ENCODE peak calls at places on chromosomes 3 and 15, in nine cellular contexts. One of them, this sample, is unnamed.

GRCh38 chr3:186609247-186609868 is 3.5 kb upstream of the AHSG start:
- DNase-seq in PC-9: no peak
- DNase-seq in H9: no peak
- DNase-seq in GM23248: peak
- DNase-seq in GM23338: peak
- DNase-seq in GM12878: no peak
- DNase-seq in PC-3: peak
- DNase-seq in OCI-LY7: peak
- DNase-seq in HepG2: no peak
- DNase-seq in this sample: peak

GRCh38 chr15:39427705-39428104 is 153.2 kb upstream of the THBS1 start:
- DNase-seq in GM23248: no peak
- DNase-seq in PC-9: no peak
- DNase-seq in GM23338: no peak
- DNase-seq in PC-3: no peak
- DNase-seq in HepG2: peak
- DNase-seq in GM12878: no peak
- DNase-seq in H9: no peak
- DNase-seq in OCI-LY7: no peak
- DNase-seq in this sample: no peak

GRCh38 chr15:62452016-62452415 is 286.9 kb upstream of the C2CD4B start:
- DNase-seq in GM23338: peak
- DNase-seq in PC-3: no peak
- DNase-seq in PC-9: no peak
- DNase-seq in GM23248: no peak
- DNase-seq in OCI-LY7: no peak
- DNase-seq in H9: peak
- DNase-seq in GM12878: no peak
- DNase-seq in HepG2: no peak
- DNase-seq in this sample: no peak

GRCh38 chr15:37004981-37005735 is 95.2 kb downstream of the MEIS2 start:
- DNase-seq in H9: no peak
- DNase-seq in PC-3: no peak
- DNase-seq in GM12878: no peak
- DNase-seq in OCI-LY7: no peak
- DNase-seq in GM23248: no peak
- DNase-seq in PC-9: no peak
- DNase-seq in HepG2: no peak
- DNase-seq in GM23338: no peak
- DNase-seq in this sample: no peak

GRCh38 chr3:192902481-192903023 is 15.1 kb downstream of the MB21D2 start:
- DNase-seq in HepG2: no peak
- DNase-seq in H9: no peak
- DNase-seq in PC-9: no peak
- DNase-seq in GM12878: no peak
- DNase-seq in PC-3: no peak
- DNase-seq in OCI-LY7: no peak
- DNase-seq in GM23338: no peak
- DNase-seq in GM23248: no peak
- DNase-seq in this sample: no peak

GRCh38 chr15:55685292-55685691 is 57.7 kb downstream of the PRTG start:
- DNase-seq in GM23248: peak
- DNase-seq in GM12878: no peak
- DNase-seq in H9: no peak
- DNase-seq in OCI-LY7: peak
- DNase-seq in GM23338: no peak
- DNase-seq in PC-9: no peak
- DNase-seq in HepG2: no peak
- DNase-seq in PC-3: no peak
- DNase-seq in this sample: peak

GRCh38 chr15:48352474-48353072 is 21.3 kb downstream of the DUT start:
- DNase-seq in PC-9: peak
- DNase-seq in GM23338: peak
- DNase-seq in GM23248: peak
- DNase-seq in HepG2: peak
- DNase-seq in OCI-LY7: peak
- DNase-seq in PC-3: peak
- DNase-seq in GM12878: no peak
- DNase-seq in H9: peak
- DNase-seq in this sample: peak

GRCh38 chr15:74316116-74316515 is 51.3 kb downstream of the CYP11A1 start:
- DNase-seq in GM12878: no peak
- DNase-seq in GM23248: no peak
- DNase-seq in PC-3: no peak
- DNase-seq in HepG2: no peak
- DNase-seq in GM23338: no peak
- DNase-seq in PC-9: no peak
- DNase-seq in OCI-LY7: no peak
- DNase-seq in H9: no peak
- DNase-seq in this sample: no peak

GRCh38 chr3:185912512-185912911 is 25.3 kb downstream of the TRA2B start:
- DNase-seq in PC-3: no peak
- DNase-seq in GM23248: no peak
- DNase-seq in PC-9: no peak
- DNase-seq in OCI-LY7: no peak
- DNase-seq in H9: no peak
- DNase-seq in HepG2: no peak
- DNase-seq in GM12878: no peak
- DNase-seq in GM23338: no peak
- DNase-seq in this sample: no peak

GRCh38 chr15:70799667-70800450 is 36.5 kb upstream of the UACA start:
- DNase-seq in PC-3: peak
- DNase-seq in OCI-LY7: no peak
- DNase-seq in GM23338: no peak
- DNase-seq in HepG2: peak
- DNase-seq in GM23248: peak
- DNase-seq in GM12878: no peak
- DNase-seq in PC-9: peak
- DNase-seq in H9: no peak
- DNase-seq in this sample: peak

GRCh38 chr3:178454714-178455113 is 81.5 kb upstream of the KCNMB2 start:
- DNase-seq in GM12878: no peak
- DNase-seq in H9: no peak
- DNase-seq in OCI-LY7: no peak
- DNase-seq in HepG2: no peak
- DNase-seq in PC-3: no peak
- DNase-seq in GM23248: peak
- DNase-seq in GM23338: no peak
- DNase-seq in PC-9: no peak
- DNase-seq in this sample: peak

GRCh38 chr3:99674086-99674789 is 35.8 kb downstream of the COL8A1 start:
- DNase-seq in HepG2: no peak
- DNase-seq in GM23248: peak
- DNase-seq in PC-3: peak
- DNase-seq in H9: no peak
- DNase-seq in PC-9: no peak
- DNase-seq in GM12878: no peak
- DNase-seq in GM23338: no peak
- DNase-seq in OCI-LY7: no peak
- DNase-seq in this sample: peak

GRCh38 chr15:91054791-91055190 is 32.4 kb upstream of the VPS33B start:
- DNase-seq in PC-9: no peak
- DNase-seq in GM23248: no peak
- DNase-seq in PC-3: no peak
- DNase-seq in H9: no peak
- DNase-seq in GM12878: no peak
- DNase-seq in OCI-LY7: no peak
- DNase-seq in GM23338: no peak
- DNase-seq in HepG2: no peak
- DNase-seq in this sample: no peak

GRCh38 chr15:91051248-91051647 is 28.9 kb upstream of the VPS33B start:
- DNase-seq in H9: no peak
- DNase-seq in GM12878: no peak
- DNase-seq in GM23248: no peak
- DNase-seq in GM23338: no peak
- DNase-seq in HepG2: no peak
- DNase-seq in OCI-LY7: no peak
- DNase-seq in PC-9: no peak
- DNase-seq in PC-3: no peak
- DNase-seq in this sample: no peak

GRCh38 chr15:91050128-91050455 is 27.7 kb upstream of the VPS33B start:
- DNase-seq in OCI-LY7: no peak
- DNase-seq in H9: no peak
- DNase-seq in PC-3: no peak
- DNase-seq in HepG2: no peak
- DNase-seq in PC-9: no peak
- DNase-seq in GM23248: no peak
- DNase-seq in GM23338: no peak
- DNase-seq in GM12878: no peak
- DNase-seq in this sample: no peak

GRCh38 chr15:91055548-91056331 is 33.3 kb upstream of the VPS33B start:
- DNase-seq in PC-9: peak
- DNase-seq in HepG2: peak
- DNase-seq in GM12878: peak
- DNase-seq in GM23248: peak
- DNase-seq in OCI-LY7: peak
- DNase-seq in H9: peak
- DNase-seq in PC-3: peak
- DNase-seq in GM23338: peak
- DNase-seq in this sample: peak
- H2AFZ ChIP-seq in PC-9: no peak
- H2AFZ ChIP-seq in HepG2: no peak
- H2AFZ ChIP-seq in GM12878: no peak
- H2AFZ ChIP-seq in GM23248: peak
- H2AFZ ChIP-seq in OCI-LY7: peak
- H2AFZ ChIP-seq in H9: no peak
- H2AFZ ChIP-seq in PC-3: peak
- H2AFZ ChIP-seq in GM23338: no peak
- H2AFZ ChIP-seq in this sample: no peak

DNA sequence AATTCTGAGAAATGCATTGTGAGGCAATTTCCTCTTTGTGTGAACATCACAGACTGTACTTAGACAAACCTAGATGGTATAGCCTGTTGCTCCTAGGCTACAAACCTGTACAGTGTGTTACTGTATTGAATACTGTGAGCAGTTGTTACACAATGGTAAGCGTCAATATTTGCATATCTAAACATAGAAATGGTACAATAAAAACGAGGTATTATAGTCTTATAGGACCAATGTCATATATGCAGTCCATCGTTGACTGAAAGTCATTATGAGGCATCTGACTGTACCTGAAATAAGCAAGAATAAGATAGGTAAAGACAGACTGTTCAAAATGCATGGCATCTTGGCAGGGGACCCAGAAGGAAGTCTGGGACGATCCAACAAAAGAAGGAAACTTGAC is 9.4 kb upstream of the SPRED1 start:
- DNase-seq in GM12878: no peak
- DNase-seq in PC-3: no peak
- DNase-seq in HepG2: no peak
- DNase-seq in GM23338: no peak
- DNase-seq in OCI-LY7: no peak
- DNase-seq in H9: no peak
- DNase-seq in PC-9: no peak
- DNase-seq in GM23248: no peak
- DNase-seq in this sample: no peak
- H2AFZ ChIP-seq in GM12878: no peak
- H2AFZ ChIP-seq in PC-3: no peak
- H2AFZ ChIP-seq in HepG2: no peak
- H2AFZ ChIP-seq in GM23338: no peak
- H2AFZ ChIP-seq in OCI-LY7: peak
- H2AFZ ChIP-seq in H9: no peak
- H2AFZ ChIP-seq in PC-9: no peak
- H2AFZ ChIP-seq in GM23248: no peak
- H2AFZ ChIP-seq in this sample: no peak

DNA sequence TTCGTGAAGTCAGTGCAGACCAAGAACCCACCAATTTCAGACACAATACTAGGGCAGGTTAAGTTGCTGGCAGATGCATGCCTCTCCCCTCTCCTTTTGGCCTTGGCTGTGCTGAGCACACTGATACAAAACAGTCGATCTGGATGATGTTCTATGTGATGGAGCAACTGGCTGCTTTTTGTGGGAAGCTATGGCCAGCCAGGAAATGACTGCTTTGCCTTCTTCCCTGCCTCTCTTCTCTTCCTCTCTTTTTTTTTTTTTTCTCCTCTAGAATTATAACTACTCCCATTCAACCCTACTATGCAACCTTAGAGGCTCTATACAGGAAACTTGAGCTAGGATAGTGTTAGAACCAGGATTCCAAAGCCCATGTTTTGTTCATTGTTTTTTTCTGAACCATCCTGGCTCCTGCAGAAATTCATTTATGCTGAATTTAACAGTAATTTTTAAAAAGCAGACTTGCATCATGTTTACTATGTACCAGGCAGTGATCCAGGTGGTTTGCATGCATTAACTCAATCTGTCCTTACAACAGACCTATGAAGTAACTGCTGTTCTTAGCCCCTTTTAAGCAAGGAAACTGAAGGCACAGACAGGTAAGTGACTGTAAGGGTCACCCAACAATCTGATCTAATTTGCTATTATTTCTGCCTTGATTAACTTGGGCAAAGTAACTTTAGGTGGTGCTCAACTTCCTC is 62.9 kb downstream of the PLD1 start:
- DNase-seq in GM12878: no peak
- DNase-seq in GM23338: no peak
- DNase-seq in H9: no peak
- DNase-seq in GM23248: peak
- DNase-seq in PC-3: no peak
- DNase-seq in HepG2: no peak
- DNase-seq in OCI-LY7: no peak
- DNase-seq in PC-9: no peak
- DNase-seq in this sample: no peak
- H2AFZ ChIP-seq in GM12878: no peak
- H2AFZ ChIP-seq in GM23338: no peak
- H2AFZ ChIP-seq in H9: no peak
- H2AFZ ChIP-seq in GM23248: no peak
- H2AFZ ChIP-seq in PC-3: no peak
- H2AFZ ChIP-seq in HepG2: no peak
- H2AFZ ChIP-seq in OCI-LY7: no peak
- H2AFZ ChIP-seq in PC-9: no peak
- H2AFZ ChIP-seq in this sample: no peak

GRCh38 chr3:151843275-151843674 is 29.4 kb downstream of the AADAC start:
- DNase-seq in GM23338: no peak
- DNase-seq in OCI-LY7: no peak
- DNase-seq in PC-3: no peak
- DNase-seq in HepG2: no peak
- DNase-seq in GM12878: no peak
- DNase-seq in PC-9: no peak
- DNase-seq in GM23248: no peak
- DNase-seq in H9: no peak
- DNase-seq in this sample: no peak

GRCh38 chr3:151841801-151842200 is 27.9 kb downstream of the AADAC start:
- DNase-seq in PC-3: peak
- DNase-seq in PC-9: no peak
- DNase-seq in OCI-LY7: no peak
- DNase-seq in GM23338: no peak
- DNase-seq in GM23248: no peak
- DNase-seq in HepG2: no peak
- DNase-seq in H9: no peak
- DNase-seq in GM12878: no peak
- DNase-seq in this sample: no peak

DNA sequence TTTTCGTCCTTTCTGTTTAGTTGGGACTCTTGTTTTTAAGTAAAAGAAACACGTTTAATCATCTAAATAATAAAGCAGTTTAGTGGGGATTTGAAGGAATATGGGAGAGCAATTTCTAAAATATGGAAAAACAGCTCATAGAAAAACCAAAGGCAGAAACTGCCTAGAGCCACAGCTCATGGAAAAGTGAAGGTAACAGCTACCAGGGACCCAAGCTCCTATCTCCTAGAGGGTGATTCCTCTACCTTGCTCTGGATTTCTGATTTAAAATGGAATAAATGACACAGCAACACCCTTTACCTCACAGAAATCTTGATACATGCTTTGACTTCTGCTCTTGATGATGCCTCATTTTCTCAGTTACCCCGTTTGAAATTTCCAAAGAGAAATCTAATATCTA is 27.9 kb upstream of the SUCNR1 start:
- DNase-seq in OCI-LY7: no peak
- DNase-seq in H9: no peak
- DNase-seq in PC-9: no peak
- DNase-seq in GM23248: no peak
- DNase-seq in GM23338: no peak
- DNase-seq in PC-3: no peak
- DNase-seq in HepG2: no peak
- DNase-seq in GM12878: no peak
- DNase-seq in this sample: no peak
- H2AFZ ChIP-seq in OCI-LY7: no peak
- H2AFZ ChIP-seq in H9: no peak
- H2AFZ ChIP-seq in PC-9: peak
- H2AFZ ChIP-seq in GM23248: no peak
- H2AFZ ChIP-seq in GM23338: no peak
- H2AFZ ChIP-seq in PC-3: peak
- H2AFZ ChIP-seq in HepG2: no peak
- H2AFZ ChIP-seq in GM12878: no peak
- H2AFZ ChIP-seq in this sample: no peak